ENCODE peak calls at places on chromosome 17, in five cellular contexts. A is A549, Q is astrocyte, T is Peyer's patch, J is adrenal gland. H is an unnamed sample. For H3K4me1, the result is how much of the 10 kb centered on the place peaks cover.

GRCh38 chr17:692116-692515 is 22.5 kb downstream of the VPS53 start:
- DNase-seq in A (peak), Q (peak), T (no peak), J (no peak), H (no peak)

GRCh38 chr17:47801906-47802305 is 19.7 kb downstream of the OSBPL7 start:
- DNase-seq in A (no peak), Q (no peak), T (no peak), J (no peak), H (no peak)

GRCh38 chr17:37278247-37278894 is 97.4 kb upstream of the C17orf78 start:
- DNase-seq in A (no peak), Q (no peak), T (no peak), J (no peak), H (no peak)

GRCh38 chr17:44438634-44439033 is 49.2 kb upstream of the ITGA2B start:
- DNase-seq in A (no peak), Q (no peak), T (no peak), J (no peak), H (no peak)

GRCh38 chr17:74738051-74738996 is 1.3 kb downstream of the RAB37 start:
- DNase-seq in A (peak), Q (no peak), T (peak), J (no peak), H (no peak)

GRCh38 chr17:74452027-74452840 is 14.2 kb upstream of the CD300A start:
- DNase-seq in A (no peak), Q (no peak), T (no peak), J (peak), H (no peak)

GRCh38 chr17:75753514-75754377 is 11.2 kb downstream of the GALK1 start:
- DNase-seq in A (no peak), Q (peak), T (peak), J (peak), H (no peak)

GRCh38 chr17:72715906-72716572 is 376.4 kb downstream of the SLC39A11 start:
- DNase-seq in A (peak), Q (peak), T (no peak), J (no peak), H (peak)

GRCh38 chr17:48995332-48995870 is 1.8 kb upstream of the IGF2BP1 start:
- DNase-seq in A (peak), Q (no peak), T (no peak), J (no peak), H (no peak)

GRCh38 chr17:32486701-32487459 is at the start of gene CDK5R1:
- DNase-seq in A (peak), Q (peak), T (peak), J (peak), H (no peak)

GRCh38 chr17:15377200-15377599 is 35.8 kb upstream of the TEKT3 start:
- DNase-seq in A (no peak), Q (peak), T (no peak), J (no peak), H (no peak)

GRCh38 chr17:37089998-37090397 is 141.2 kb downstream of the AATF start:
- DNase-seq in A (no peak), Q (no peak), T (peak), J (no peak), H (no peak)

GRCh38 chr17:80124351-80124981 is 22.5 kb downstream of the EIF4A3 start:
- DNase-seq in A (peak), Q (peak), T (no peak), J (peak), H (no peak)

GRCh38 chr17:35117984-35118383 is 1.7 kb downstream of the RAD51D start:
- DNase-seq in A (peak), Q (no peak), T (no peak), J (no peak), H (no peak)

GRCh38 chr17:327971-328370 is 24.6 kb downstream of the RPH3AL start:
- DNase-seq in A (no peak), Q (no peak), T (no peak), J (no peak), H (no peak)

GRCh38 chr17:66330646-66331037 is 28.2 kb downstream of the PRKCA start:
- DNase-seq in A (no peak), Q (no peak), T (no peak), J (peak), H (no peak)

GRCh38 chr17:37417852-37418251 is 11.2 kb downstream of the TADA2A start:
- DNase-seq in A (no peak), Q (peak), T (no peak), J (no peak), H (no peak)

GRCh38 chr17:78868391-78868790 is 27.8 kb upstream of the USP36 start:
- DNase-seq in A (no peak), Q (peak), T (no peak), J (no peak), H (no peak)

GRCh38 chr17:9309216-9309615 is 266.4 kb downstream of the STX8 start:
- DNase-seq in A (no peak), Q (no peak), T (no peak), J (no peak), H (no peak)

GRCh38 chr17:41026668-41027471 is at the start of gene KRTAP1-5:
- DNase-seq in A (no peak), Q (peak), T (no peak), J (no peak), H (no peak)

GRCh38 chr17:80872999-80873951 is 118.4 kb upstream of the CHMP6 start:
- DNase-seq in A (peak), Q (peak), T (no peak), J (peak), H (no peak)

GRCh38 chr17:65183736-65184135 is 46.6 kb downstream of the RGS9 start:
- DNase-seq in A (peak), Q (peak), T (no peak), J (no peak), H (no peak)

GRCh38 chr17:76145231-76146052 is 4.4 kb upstream of the FOXJ1 start:
- DNase-seq in A (no peak), Q (no peak), T (peak), J (no peak), H (no peak)

DNA sequence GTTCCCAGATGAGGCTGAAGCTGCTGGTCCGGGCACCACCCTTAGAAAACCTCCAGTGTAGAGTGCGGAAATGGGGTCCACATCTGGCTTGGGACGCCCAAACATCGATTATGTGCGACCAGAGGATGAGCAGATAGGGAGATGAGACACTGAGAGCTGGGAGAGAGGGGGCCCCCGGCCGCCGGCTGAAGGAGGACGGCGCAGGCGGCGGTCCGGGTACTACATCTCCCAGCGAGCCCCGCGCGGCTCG is 182 bp upstream of the SPECC1 start:
- DNase-seq in A (no peak), Q (peak), T (no peak), J (no peak), H (no peak)
- TF ChIP-seq CTCF in A (peak), Q (no peak), T (no peak), J (no peak), H (no peak)

GRCh38 chr17:42111901-42112551 is 488 bp downstream of the DHX58 start:
- DNase-seq in A (no peak), Q (no peak), T (no peak), J (peak), H (no peak)

GRCh38 chr17:42114118-42114517 is 1.6 kb upstream of the DHX58 start:
- DNase-seq in A (no peak), Q (no peak), T (no peak), J (no peak), H (no peak)

GRCh38 chr17:42113293-42114069 is 967 bp upstream of the DHX58 start:
- DNase-seq in A (no peak), Q (no peak), T (no peak), J (no peak), H (no peak)

GRCh38 chr17:42111265-42111636 is 1.3 kb downstream of the DHX58 start:
- DNase-seq in A (no peak), Q (no peak), T (no peak), J (no peak), H (no peak)

GRCh38 chr17:42112552-42113176 is at the start of gene DHX58:
- DNase-seq in A (peak), Q (peak), T (peak), J (peak), H (peak)
- H3K4me3 ChIP-seq in A (no peak), Q (no peak), T (peak), J (peak), H (peak)

DNA sequence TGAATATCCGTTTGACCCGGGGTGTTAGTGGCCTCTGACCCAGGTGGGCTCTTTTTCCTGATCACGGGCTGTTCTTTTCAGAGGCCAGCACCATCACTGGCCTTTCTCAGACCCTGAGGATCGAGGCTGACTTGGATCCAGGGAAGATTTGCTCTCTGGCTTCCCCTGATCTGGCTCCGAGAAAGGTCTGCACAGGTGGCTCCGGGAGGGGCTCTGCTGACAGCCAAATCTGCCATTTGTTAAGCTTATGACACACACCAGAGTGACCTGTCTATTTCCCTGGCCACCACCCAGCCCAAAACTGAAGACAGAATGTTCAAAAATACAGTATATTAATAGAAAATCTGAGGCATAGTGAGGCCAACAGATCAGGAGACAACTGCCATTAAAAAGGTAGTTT is 221.8 kb upstream of the TNRC6C start:
- DNase-seq in A (no peak), Q (no peak), T (no peak), J (no peak), H (no peak)
- H3K4me1 ChIP-seq in A (under half), Q (under half), T (under half), J (under half), H (half or more)

DNA sequence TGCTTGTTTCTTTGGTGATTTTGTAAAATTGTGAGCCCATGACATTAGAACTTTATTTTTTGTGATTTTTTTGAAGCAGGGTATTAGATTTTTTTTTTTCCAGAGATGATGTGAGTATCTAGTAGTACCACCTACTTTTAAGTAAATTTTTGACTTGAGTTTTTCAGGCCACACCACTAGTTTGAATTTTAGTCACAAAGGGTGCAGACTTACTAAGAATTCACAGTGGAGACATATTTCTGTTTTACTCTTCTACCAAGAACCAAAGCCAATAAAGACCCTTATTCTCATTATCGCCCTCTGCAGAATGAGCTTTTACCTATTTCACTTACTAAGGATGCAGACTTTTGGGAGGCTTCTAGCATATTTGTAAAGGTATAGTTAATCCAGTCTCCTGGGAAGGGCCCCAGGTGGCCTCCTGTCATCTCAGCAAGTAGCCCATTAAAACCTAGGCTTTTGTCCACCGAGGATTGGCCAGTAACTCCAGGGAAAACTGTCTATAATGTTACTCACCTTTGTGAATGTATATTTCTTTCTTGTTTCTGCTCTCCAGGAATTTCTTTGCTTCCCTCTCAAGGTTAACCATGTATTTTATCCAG is 30.6 kb downstream of the NLK start:
- DNase-seq in A (no peak), Q (no peak), T (no peak), J (no peak), H (no peak)
- TF ChIP-seq CTCF in A (no peak), Q (no peak), T (no peak), J (no peak), H (no peak)

DNA sequence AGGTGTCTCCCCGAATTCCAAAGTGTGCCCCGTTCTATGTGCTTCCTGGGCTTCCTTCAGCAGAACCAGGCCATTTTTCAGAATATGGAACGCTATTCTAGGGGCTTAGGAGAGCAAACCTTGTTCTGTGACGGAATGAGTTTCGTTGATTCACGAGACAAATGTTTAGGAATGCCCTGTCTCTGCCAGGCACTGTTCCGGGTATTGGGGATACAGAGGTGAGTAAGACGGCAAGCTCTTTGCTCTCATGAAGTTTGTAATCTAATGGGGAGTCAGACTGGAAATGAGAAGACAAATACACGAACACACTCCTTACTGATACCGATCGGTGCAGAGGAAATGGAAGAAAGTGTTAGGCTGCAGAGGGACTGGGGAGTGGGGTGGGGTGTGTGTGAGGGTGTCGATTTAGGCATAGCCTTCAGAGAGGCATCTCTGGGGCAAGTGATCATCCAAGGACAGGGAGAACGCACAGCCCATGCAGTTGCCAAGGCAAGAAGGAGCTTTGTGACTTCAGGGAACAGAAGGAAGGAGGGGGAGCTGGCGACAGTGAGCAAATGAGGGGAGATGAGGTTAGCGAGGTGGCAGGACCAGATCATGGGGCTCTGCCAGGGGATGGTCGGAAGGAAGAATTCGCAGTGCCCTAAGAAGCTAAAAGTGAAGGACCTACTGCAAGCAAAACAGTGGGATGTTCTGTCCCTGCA is 189.6 kb downstream of the MSI2 start:
- DNase-seq in A (no peak), Q (peak), T (no peak), J (peak), H (no peak)
- H3K4me3 ChIP-seq in A (no peak), Q (no peak), T (no peak), J (no peak), H (no peak)

DNA sequence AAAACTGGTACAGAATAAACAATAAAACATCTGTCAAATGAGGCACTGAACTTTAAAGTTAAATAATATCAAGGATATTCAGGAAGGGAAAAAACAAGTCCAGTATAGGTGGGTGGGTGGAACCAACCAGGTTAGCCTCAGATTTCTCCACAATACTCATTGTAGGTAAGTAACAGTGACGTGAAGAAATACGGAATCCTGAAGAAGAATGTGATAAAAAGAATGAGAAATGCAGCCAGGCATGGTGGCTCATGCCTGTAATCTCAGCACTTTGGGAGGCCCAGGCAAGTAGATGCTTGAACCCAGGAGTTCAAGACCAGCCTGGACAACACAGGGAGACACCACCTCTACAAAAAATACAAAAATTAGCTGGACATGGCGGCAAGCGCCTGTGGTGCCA is 47.3 kb downstream of the UBE2G1 start:
- DNase-seq in A (no peak), Q (no peak), T (no peak), J (no peak), H (no peak)
- H3K4me1 ChIP-seq in A (under half), Q (under half), T (under half), J (under half), H (under half)

GRCh38 chr17:67784364-67785121 is 40.8 kb upstream of the BPTF start:
- DNase-seq in A (no peak), Q (no peak), T (no peak), J (no peak), H (no peak)

GRCh38 chr17:67785122-67785477 is 40.2 kb upstream of the BPTF start:
- DNase-seq in A (no peak), Q (no peak), T (no peak), J (no peak), H (no peak)

DNA sequence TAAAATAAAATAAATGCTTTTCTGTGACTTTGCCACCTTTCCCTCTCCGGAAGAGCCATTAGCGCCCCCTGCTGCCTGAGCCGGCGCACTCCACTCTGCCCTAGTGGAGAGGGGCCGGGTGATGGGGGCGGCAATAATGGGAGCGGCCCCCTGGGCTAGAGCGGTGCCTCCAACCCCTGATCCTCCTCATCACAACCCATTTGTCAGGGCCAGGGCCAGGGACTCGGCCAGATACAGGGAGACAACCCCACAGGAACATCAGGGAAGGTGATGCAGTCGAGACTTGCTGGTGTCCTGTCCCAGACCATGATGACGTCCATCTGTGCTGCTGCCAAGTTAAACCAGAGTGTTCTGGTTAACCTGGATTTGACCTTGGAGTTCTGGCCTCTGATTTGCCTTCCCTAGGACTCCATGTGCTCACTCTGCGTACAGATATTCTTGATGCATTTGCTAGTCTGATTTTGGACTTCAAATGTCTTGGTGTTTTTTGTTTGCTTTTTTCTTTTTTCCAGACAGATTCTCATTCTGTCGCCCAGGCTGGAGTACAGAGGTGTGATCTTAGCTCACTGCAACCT is 46.1 kb upstream of the BPTF start:
- DNase-seq in A (peak), Q (peak), T (no peak), J (peak), H (peak)
- TF ChIP-seq CTCF in A (peak), Q (peak), T (peak), J (peak), H (peak)

DNA sequence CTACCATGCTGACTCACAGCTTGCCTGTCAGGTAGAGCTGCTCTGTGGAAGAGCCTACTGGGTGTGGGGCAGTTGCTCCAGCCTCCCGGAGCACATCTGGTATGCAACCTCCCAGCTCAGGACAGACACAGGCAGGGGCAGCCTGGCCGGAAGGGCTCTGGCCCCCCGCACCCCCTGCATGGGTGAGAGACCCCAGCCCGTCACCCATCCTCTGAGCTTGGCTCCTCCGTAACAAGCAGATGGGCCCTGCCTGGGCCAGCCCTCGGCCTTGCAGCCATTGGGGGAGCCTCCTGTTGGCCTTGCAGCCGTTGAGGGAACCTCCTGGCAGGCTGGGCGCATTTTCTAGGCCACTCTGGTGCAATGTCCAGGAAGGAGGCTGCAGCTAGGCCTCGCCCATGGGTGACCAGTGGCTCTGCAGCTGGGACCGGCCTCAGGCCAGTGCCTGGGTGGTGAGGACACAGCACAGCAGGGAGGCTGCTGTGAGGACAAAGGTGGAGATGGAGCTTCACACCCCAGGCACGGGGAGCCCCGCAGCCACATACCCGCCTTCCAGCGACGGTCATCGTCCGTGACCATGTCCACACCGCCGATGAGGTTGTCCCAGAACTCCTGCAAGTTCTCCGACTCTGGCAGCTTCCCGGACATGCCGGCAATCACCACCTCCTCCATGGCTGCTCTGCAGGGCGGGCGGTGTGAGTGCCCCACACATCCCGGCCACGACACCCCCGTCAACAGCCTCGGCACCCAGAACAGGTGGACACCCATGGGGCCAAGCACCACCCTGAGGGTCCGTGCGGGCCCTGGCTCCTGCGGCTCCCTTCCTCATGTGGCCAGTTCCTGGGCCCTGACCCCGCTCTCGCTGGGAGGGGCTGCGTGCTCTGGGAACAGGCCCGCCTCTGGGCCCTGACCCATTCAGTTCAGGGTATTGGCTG is 2.0 kb downstream of the FASN start:
- DNase-seq in A (no peak), Q (no peak), T (no peak), J (peak), H (no peak)
- H3K4me3 ChIP-seq in A (peak), Q (peak), T (no peak), J (no peak), H (peak)

DNA sequence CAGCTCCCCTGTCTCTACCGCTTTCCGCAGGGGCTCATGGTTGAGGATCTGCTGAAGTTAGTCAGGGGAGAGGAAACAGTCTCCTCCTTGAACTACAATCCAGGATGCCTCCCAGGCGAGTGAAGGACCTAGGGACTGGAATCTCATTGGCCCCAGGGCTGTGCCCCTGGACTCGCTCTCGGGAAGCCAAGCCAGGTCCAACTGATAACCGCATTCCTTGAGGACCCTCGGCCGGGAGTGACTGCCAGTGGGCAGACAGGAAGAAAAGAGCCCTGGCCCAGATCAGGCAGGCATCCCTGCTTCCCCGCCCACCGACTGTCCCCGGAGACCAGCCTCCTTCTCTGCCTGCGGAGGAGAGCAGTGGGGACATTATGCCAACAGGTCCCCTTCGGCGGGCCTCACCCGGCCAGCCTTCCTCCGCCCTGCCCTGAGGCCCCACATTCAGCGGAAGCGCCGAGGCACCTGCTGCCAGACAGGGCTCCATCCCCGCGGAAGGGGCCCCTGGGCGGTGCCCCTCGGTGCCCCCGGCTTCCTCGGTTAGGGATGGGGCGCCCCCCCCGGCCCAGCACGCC is 776 bp downstream of the LRRC75A start:
- DNase-seq in A (no peak), Q (no peak), T (peak), J (no peak), H (no peak)
- H3K4me1 ChIP-seq in A (under half), Q (under half), T (under half), J (under half), H (under half)